ENCODE peak calls at places on chromosome 14, in seven cellular contexts. D, H, E, A, O, Y and J are unnamed samples.

GRCh38 chr14:41636492-41637392 is 30.1 kb downstream of the LRFN5 start:
- DNase-seq in D (peak; percentile 54), H (no peak), E (no peak), A (no peak), O (no peak), Y (no peak), J (no peak)

GRCh38 chr14:68749487-68750475 is 43.1 kb downstream of the ZFP36L1 start:
- DNase-seq in D (no peak), H (no peak), E (no peak), A (no peak), O (no peak), Y (no peak), J (no peak)

GRCh38 chr14:105881021-105881930 is 354.9 kb downstream of the TMEM121 start:
- DNase-seq in D (no peak), H (peak; percentile 6), E (no peak), A (no peak), O (no peak), Y (no peak), J (no peak)

GRCh38 chr14:22865424-22866215 is 5.9 kb upstream of the LRP10 start:
- DNase-seq in D (no peak), H (no peak), E (peak; percentile 42), A (no peak), O (no peak), Y (no peak), J (no peak)

GRCh38 chr14:57486767-57487379 is 6.8 kb downstream of the CCDC198 start:
- DNase-seq in D (peak; percentile 86), H (no peak), E (peak; percentile 26), A (peak; percentile 8), O (peak; percentile 57), Y (peak; percentile 42), J (peak; percentile 3)

GRCh38 chr14:34340226-34340625 is 121.8 kb downstream of the SPTSSA start:
- DNase-seq in D (peak; percentile 16), H (no peak), E (no peak), A (no peak), O (no peak), Y (peak; percentile 41), J (no peak)

GRCh38 chr14:35534130-35534883 is at the start of gene INSM2:
- DNase-seq in D (no peak), H (no peak), E (peak; percentile 45), A (no peak), O (no peak), Y (no peak), J (no peak)

GRCh38 chr14:104136472-104137296 is 1.7 kb upstream of the KIF26A start:
- DNase-seq in D (no peak), H (no peak), E (no peak), A (no peak), O (no peak), Y (no peak), J (no peak)

GRCh38 chr14:24921903-24922302 is 128.0 kb downstream of the STXBP6 start:
- DNase-seq in D (no peak), H (no peak), E (no peak), A (no peak), O (no peak), Y (peak; percentile 74), J (no peak)

GRCh38 chr14:60925286-60925685 is 55.6 kb downstream of the TRMT5 start:
- DNase-seq in D (no peak), H (no peak), E (no peak), A (no peak), O (no peak), Y (no peak), J (no peak)

GRCh38 chr14:99578541-99579044 is 25.4 kb downstream of the CCDC85C start:
- DNase-seq in D (peak; percentile 41), H (no peak), E (no peak), A (no peak), O (no peak), Y (no peak), J (no peak)

GRCh38 chr14:60757617-60758016 is 23.1 kb downstream of the MNAT1 start:
- DNase-seq in D (peak; percentile 98), H (no peak), E (peak; percentile 19), A (no peak), O (no peak), Y (peak; percentile 81), J (no peak)

GRCh38 chr14:90517431-90517841 is 120.6 kb downstream of the CALM1 start:
- DNase-seq in D (no peak), H (no peak), E (no peak), A (no peak), O (no peak), Y (no peak), J (no peak)

GRCh38 chr14:95023886-95024285 is 133.4 kb downstream of the DICER1 start:
- DNase-seq in D (no peak), H (no peak), E (no peak), A (no peak), O (no peak), Y (peak; percentile 50), J (no peak)

GRCh38 chr14:59529189-59529588 is 44.9 kb downstream of the JKAMP start:
- DNase-seq in D (no peak), H (no peak), E (no peak), A (no peak), O (no peak), Y (no peak), J (no peak)

GRCh38 chr14:89327771-89328212 is 89.2 kb downstream of the FOXN3 start:
- DNase-seq in D (peak; percentile 35), H (no peak), E (no peak), A (no peak), O (no peak), Y (peak; percentile 22), J (no peak)

GRCh38 chr14:106417224-106418049 is 891.1 kb downstream of the TMEM121 start:
- DNase-seq in D (no peak), H (peak; percentile 55), E (peak; percentile 89), A (peak; percentile 11), O (no peak), Y (peak; percentile 5), J (no peak)

GRCh38 chr14:97074456-97074855 is 277.3 kb downstream of the VRK1 start:
- DNase-seq in D (no peak), H (no peak), E (no peak), A (no peak), O (no peak), Y (no peak), J (no peak)

GRCh38 chr14:52020866-52021717 is 31.7 kb downstream of the RTRAF start:
- DNase-seq in D (no peak), H (no peak), E (no peak), A (no peak), O (no peak), Y (no peak), J (no peak)

GRCh38 chr14:21352587-21352986 is 31.2 kb downstream of the SUPT16H start:
- DNase-seq in D (no peak), H (no peak), E (no peak), A (no peak), O (no peak), Y (no peak), J (no peak)

GRCh38 chr14:65281991-65282908 is 130.3 kb upstream of the FUT8 start:
- DNase-seq in D (no peak), H (no peak), E (no peak), A (no peak), O (peak; percentile 47), Y (peak; percentile 93), J (no peak)

GRCh38 chr14:74296037-74296467 is 6.7 kb downstream of the ABCD4 start:
- DNase-seq in D (no peak), H (no peak), E (no peak), A (no peak), O (no peak), Y (no peak), J (no peak)

GRCh38 chr14:68794856-68795601 is 2.2 kb upstream of the ZFP36L1 start:
- DNase-seq in D (peak; percentile 47), H (no peak), E (no peak), A (peak; percentile 72), O (peak; percentile 62), Y (peak; percentile 90), J (no peak)